ENCODE peak calls at places on chromosomes 7 and 10, in five cellular contexts. One of them, this sample, is unnamed.

GRCh38 chr10:96683710-96684109 is 36.6 kb downstream of the PIK3AP1 start:
- DNase-seq in A172: peak
- DNase-seq in CD4-positive, alpha-beta T cell: no peak
- DNase-seq in activated naive CD8-positive, alpha-beta T cell treated with anti-CD3 and anti-CD28 coated beads for 36 hours: no peak
- DNase-seq in NAMALWA: no peak
- DNase-seq in this sample: no peak

GRCh38 chr7:56074371-56074791 is 10.3 kb downstream of the SUMF2 start:
- DNase-seq in A172: peak
- DNase-seq in CD4-positive, alpha-beta T cell: peak
- DNase-seq in activated naive CD8-positive, alpha-beta T cell treated with anti-CD3 and anti-CD28 coated beads for 36 hours: peak
- DNase-seq in NAMALWA: peak
- DNase-seq in this sample: peak

GRCh38 chr7:30713397-30713796 is 31.1 kb upstream of the CRHR2 start:
- DNase-seq in A172: no peak
- DNase-seq in CD4-positive, alpha-beta T cell: no peak
- DNase-seq in activated naive CD8-positive, alpha-beta T cell treated with anti-CD3 and anti-CD28 coated beads for 36 hours: no peak
- DNase-seq in NAMALWA: no peak
- DNase-seq in this sample: no peak

GRCh38 chr10:122828716-122829255 is 16.9 kb downstream of the CUZD1 start:
- DNase-seq in A172: no peak
- DNase-seq in CD4-positive, alpha-beta T cell: no peak
- DNase-seq in activated naive CD8-positive, alpha-beta T cell treated with anti-CD3 and anti-CD28 coated beads for 36 hours: no peak
- DNase-seq in NAMALWA: no peak
- DNase-seq in this sample: no peak

GRCh38 chr7:69204936-69205335 is 393.3 kb upstream of the AUTS2 start:
- DNase-seq in A172: peak
- DNase-seq in CD4-positive, alpha-beta T cell: no peak
- DNase-seq in activated naive CD8-positive, alpha-beta T cell treated with anti-CD3 and anti-CD28 coated beads for 36 hours: no peak
- DNase-seq in NAMALWA: no peak
- DNase-seq in this sample: peak

GRCh38 chr7:98235901-98236300 is 16.1 kb downstream of the TECPR1 start:
- DNase-seq in A172: no peak
- DNase-seq in CD4-positive, alpha-beta T cell: no peak
- DNase-seq in activated naive CD8-positive, alpha-beta T cell treated with anti-CD3 and anti-CD28 coated beads for 36 hours: no peak
- DNase-seq in NAMALWA: no peak
- DNase-seq in this sample: no peak

GRCh38 chr7:87204933-87205332 is 14.6 kb downstream of the TMEM243 start:
- DNase-seq in A172: no peak
- DNase-seq in CD4-positive, alpha-beta T cell: no peak
- DNase-seq in activated naive CD8-positive, alpha-beta T cell treated with anti-CD3 and anti-CD28 coated beads for 36 hours: no peak
- DNase-seq in NAMALWA: no peak
- DNase-seq in this sample: no peak

GRCh38 chr10:631266-631665 is 58.2 kb downstream of the DIP2C start:
- DNase-seq in A172: no peak
- DNase-seq in CD4-positive, alpha-beta T cell: no peak
- DNase-seq in activated naive CD8-positive, alpha-beta T cell treated with anti-CD3 and anti-CD28 coated beads for 36 hours: no peak
- DNase-seq in NAMALWA: no peak
- DNase-seq in this sample: no peak

GRCh38 chr7:158475679-158476052 is 112.0 kb downstream of the PTPRN2 start:
- DNase-seq in A172: no peak
- DNase-seq in CD4-positive, alpha-beta T cell: no peak
- DNase-seq in activated naive CD8-positive, alpha-beta T cell treated with anti-CD3 and anti-CD28 coated beads for 36 hours: no peak
- DNase-seq in NAMALWA: no peak
- DNase-seq in this sample: no peak

GRCh38 chr7:28408105-28408973 is 4.0 kb upstream of the CREB5 start:
- DNase-seq in A172: no peak
- DNase-seq in CD4-positive, alpha-beta T cell: no peak
- DNase-seq in activated naive CD8-positive, alpha-beta T cell treated with anti-CD3 and anti-CD28 coated beads for 36 hours: peak
- DNase-seq in NAMALWA: peak
- DNase-seq in this sample: peak

This sample was measured in GM03348.